ENCODE peak calls at places on chromosome 9, in nine cellular contexts. One of them, this sample, is unnamed.

GRCh38 chr9:4967521-4967920 is 17.6 kb upstream of the JAK2 start:
- DNase-seq in Peyer's patch: no peak
- DNase-seq in H1: no peak
- DNase-seq in left lung: no peak
- DNase-seq in thyroid gland: no peak
- DNase-seq in lower leg skin: no peak
- DNase-seq in dorsolateral prefrontal cortex: no peak
- DNase-seq in coronary artery: no peak
- DNase-seq in cardiac muscle cell: peak; percentile 58
- DNase-seq in this sample: no peak

GRCh38 chr9:20364954-20365353 is 257.3 kb downstream of the MLLT3 start:
- DNase-seq in Peyer's patch: no peak
- DNase-seq in H1: no peak
- DNase-seq in left lung: no peak
- DNase-seq in thyroid gland: no peak
- DNase-seq in lower leg skin: no peak
- DNase-seq in dorsolateral prefrontal cortex: no peak
- DNase-seq in coronary artery: no peak
- DNase-seq in cardiac muscle cell: no peak
- DNase-seq in this sample: no peak

GRCh38 chr9:100111235-100111634 is 12.2 kb downstream of the INVS start:
- DNase-seq in Peyer's patch: peak; percentile 33
- DNase-seq in H1: no peak
- DNase-seq in left lung: peak; percentile 45
- DNase-seq in thyroid gland: peak; percentile 90
- DNase-seq in lower leg skin: peak; percentile 93
- DNase-seq in dorsolateral prefrontal cortex: peak; percentile 80
- DNase-seq in coronary artery: peak; percentile 84
- DNase-seq in cardiac muscle cell: peak; percentile 98
- DNase-seq in this sample: no peak

GRCh38 chr9:93596399-93596798 is 20.0 kb downstream of the PHF2 start:
- DNase-seq in Peyer's patch: no peak
- DNase-seq in H1: no peak
- DNase-seq in left lung: peak; percentile 27
- DNase-seq in thyroid gland: no peak
- DNase-seq in lower leg skin: peak; percentile 60
- DNase-seq in dorsolateral prefrontal cortex: no peak
- DNase-seq in coronary artery: no peak
- DNase-seq in cardiac muscle cell: no peak
- DNase-seq in this sample: peak; percentile 66

GRCh38 chr9:127225747-127226646 is 38.6 kb upstream of the GARNL3 start:
- DNase-seq in Peyer's patch: no peak
- DNase-seq in H1: no peak
- DNase-seq in left lung: peak; percentile 80
- DNase-seq in thyroid gland: peak; percentile 30
- DNase-seq in lower leg skin: peak; percentile 87
- DNase-seq in dorsolateral prefrontal cortex: no peak
- DNase-seq in coronary artery: no peak
- DNase-seq in cardiac muscle cell: no peak
- DNase-seq in this sample: no peak

GRCh38 chr9:114413909-114414308 is 26.1 kb upstream of the AKNA start:
- DNase-seq in Peyer's patch: no peak
- DNase-seq in H1: no peak
- DNase-seq in left lung: no peak
- DNase-seq in thyroid gland: no peak
- DNase-seq in lower leg skin: no peak
- DNase-seq in dorsolateral prefrontal cortex: no peak
- DNase-seq in coronary artery: no peak
- DNase-seq in cardiac muscle cell: peak; percentile 22
- DNase-seq in this sample: no peak

GRCh38 chr9:109107402-109108240 is 12.1 kb downstream of the TMEM245 start:
- DNase-seq in Peyer's patch: no peak
- DNase-seq in H1: no peak
- DNase-seq in left lung: no peak
- DNase-seq in thyroid gland: no peak
- DNase-seq in lower leg skin: no peak
- DNase-seq in dorsolateral prefrontal cortex: no peak
- DNase-seq in coronary artery: no peak
- DNase-seq in cardiac muscle cell: peak; percentile 67
- DNase-seq in this sample: no peak

GRCh38 chr9:6215562-6215961 is at the start of gene IL33:
- DNase-seq in Peyer's patch: no peak
- DNase-seq in H1: no peak
- DNase-seq in left lung: no peak
- DNase-seq in thyroid gland: peak; percentile 44
- DNase-seq in lower leg skin: no peak
- DNase-seq in dorsolateral prefrontal cortex: no peak
- DNase-seq in coronary artery: no peak
- DNase-seq in cardiac muscle cell: peak; percentile 93
- DNase-seq in this sample: no peak

GRCh38 chr9:126157409-126157808 is 169.2 kb upstream of the MVB12B start:
- DNase-seq in Peyer's patch: no peak
- DNase-seq in H1: no peak
- DNase-seq in left lung: peak; percentile 31
- DNase-seq in thyroid gland: no peak
- DNase-seq in lower leg skin: peak; percentile 39
- DNase-seq in dorsolateral prefrontal cortex: no peak
- DNase-seq in coronary artery: no peak
- DNase-seq in cardiac muscle cell: no peak
- DNase-seq in this sample: peak; percentile 73

GRCh38 chr9:130029591-130029990 is 13.4 kb downstream of the FNBP1 start:
- DNase-seq in Peyer's patch: no peak
- DNase-seq in H1: no peak
- DNase-seq in left lung: no peak
- DNase-seq in thyroid gland: no peak
- DNase-seq in lower leg skin: no peak
- DNase-seq in dorsolateral prefrontal cortex: no peak
- DNase-seq in coronary artery: peak; percentile 16
- DNase-seq in cardiac muscle cell: no peak
- DNase-seq in this sample: no peak

GRCh38 chr9:89473762-89474469 is 24.0 kb downstream of the SEMA4D start:
- DNase-seq in Peyer's patch: no peak
- DNase-seq in H1: no peak
- DNase-seq in left lung: no peak
- DNase-seq in thyroid gland: no peak
- DNase-seq in lower leg skin: peak; percentile 67
- DNase-seq in dorsolateral prefrontal cortex: no peak
- DNase-seq in coronary artery: no peak
- DNase-seq in cardiac muscle cell: no peak
- DNase-seq in this sample: no peak

GRCh38 chr9:88400021-88400420 is 11.8 kb downstream of the SPIN1 start:
- DNase-seq in Peyer's patch: no peak
- DNase-seq in H1: no peak
- DNase-seq in left lung: no peak
- DNase-seq in thyroid gland: no peak
- DNase-seq in lower leg skin: no peak
- DNase-seq in dorsolateral prefrontal cortex: no peak
- DNase-seq in coronary artery: no peak
- DNase-seq in cardiac muscle cell: peak; percentile 63
- DNase-seq in this sample: no peak

GRCh38 chr9:93304574-93305496 is 120.9 kb downstream of the WNK2 start:
- DNase-seq in Peyer's patch: peak; percentile 16
- DNase-seq in H1: peak; percentile 46
- DNase-seq in left lung: no peak
- DNase-seq in thyroid gland: peak; percentile 69
- DNase-seq in lower leg skin: peak; percentile 87
- DNase-seq in dorsolateral prefrontal cortex: peak; percentile 75
- DNase-seq in coronary artery: peak; percentile 66
- DNase-seq in cardiac muscle cell: peak; percentile 68
- DNase-seq in this sample: peak; percentile 87

GRCh38 chr9:27703591-27703990 is 130.3 kb upstream of the C9orf72 start:
- DNase-seq in Peyer's patch: no peak
- DNase-seq in H1: no peak
- DNase-seq in left lung: no peak
- DNase-seq in thyroid gland: no peak
- DNase-seq in lower leg skin: no peak
- DNase-seq in dorsolateral prefrontal cortex: no peak
- DNase-seq in coronary artery: no peak
- DNase-seq in cardiac muscle cell: no peak
- DNase-seq in this sample: no peak

GRCh38 chr9:126439402-126439765 is 112.8 kb downstream of the MVB12B start:
- DNase-seq in Peyer's patch: no peak
- DNase-seq in H1: no peak
- DNase-seq in left lung: no peak
- DNase-seq in thyroid gland: no peak
- DNase-seq in lower leg skin: peak; percentile 1
- DNase-seq in dorsolateral prefrontal cortex: no peak
- DNase-seq in coronary artery: no peak
- DNase-seq in cardiac muscle cell: peak; percentile 41
- DNase-seq in this sample: no peak

GRCh38 chr9:91944711-91945110 is 5.3 kb downstream of the ROR2 start:
- DNase-seq in Peyer's patch: no peak
- DNase-seq in H1: no peak
- DNase-seq in left lung: no peak
- DNase-seq in thyroid gland: no peak
- DNase-seq in lower leg skin: no peak
- DNase-seq in dorsolateral prefrontal cortex: no peak
- DNase-seq in coronary artery: no peak
- DNase-seq in cardiac muscle cell: no peak
- DNase-seq in this sample: peak; percentile 21

GRCh38 chr9:127714916-127715442 is 484 bp downstream of the PTRH1 start:
- DNase-seq in Peyer's patch: no peak
- DNase-seq in H1: no peak
- DNase-seq in left lung: peak; percentile 87
- DNase-seq in thyroid gland: peak; percentile 41
- DNase-seq in lower leg skin: no peak
- DNase-seq in dorsolateral prefrontal cortex: no peak
- DNase-seq in coronary artery: no peak
- DNase-seq in cardiac muscle cell: no peak
- DNase-seq in this sample: no peak

GRCh38 chr9:116857321-116857720 is 170.2 kb downstream of the TRIM32 start:
- DNase-seq in Peyer's patch: no peak
- DNase-seq in H1: no peak
- DNase-seq in left lung: no peak
- DNase-seq in thyroid gland: no peak
- DNase-seq in lower leg skin: no peak
- DNase-seq in dorsolateral prefrontal cortex: no peak
- DNase-seq in coronary artery: no peak
- DNase-seq in cardiac muscle cell: no peak
- DNase-seq in this sample: no peak

GRCh38 chr9:89493181-89493580 is 4.7 kb downstream of the SEMA4D start:
- DNase-seq in Peyer's patch: no peak
- DNase-seq in H1: no peak
- DNase-seq in left lung: no peak
- DNase-seq in thyroid gland: no peak
- DNase-seq in lower leg skin: peak; percentile 78
- DNase-seq in dorsolateral prefrontal cortex: no peak
- DNase-seq in coronary artery: no peak
- DNase-seq in cardiac muscle cell: no peak
- DNase-seq in this sample: no peak

GRCh38 chr9:136303066-136303824 is 649 bp downstream of the CCDC187 start:
- DNase-seq in Peyer's patch: no peak
- DNase-seq in H1: no peak
- DNase-seq in left lung: peak; percentile 73
- DNase-seq in thyroid gland: no peak
- DNase-seq in lower leg skin: no peak
- DNase-seq in dorsolateral prefrontal cortex: no peak
- DNase-seq in coronary artery: no peak
- DNase-seq in cardiac muscle cell: no peak
- DNase-seq in this sample: no peak

GRCh38 chr9:37119360-37119759 is 1.0 kb upstream of the ZCCHC7 start:
- DNase-seq in Peyer's patch: no peak
- DNase-seq in H1: no peak
- DNase-seq in left lung: no peak
- DNase-seq in thyroid gland: no peak
- DNase-seq in lower leg skin: no peak
- DNase-seq in dorsolateral prefrontal cortex: no peak
- DNase-seq in coronary artery: no peak
- DNase-seq in cardiac muscle cell: no peak
- DNase-seq in this sample: no peak

GRCh38 chr9:90830051-90830450 is 28.4 kb downstream of the SYK start:
- DNase-seq in Peyer's patch: no peak
- DNase-seq in H1: no peak
- DNase-seq in left lung: no peak
- DNase-seq in thyroid gland: no peak
- DNase-seq in lower leg skin: no peak
- DNase-seq in dorsolateral prefrontal cortex: no peak
- DNase-seq in coronary artery: no peak
- DNase-seq in cardiac muscle cell: no peak
- DNase-seq in this sample: no peak
- TF ChIP-seq CTCF in Peyer's patch: no peak
- TF ChIP-seq CTCF in H1: peak; percentile 18
- TF ChIP-seq CTCF in left lung: no peak
- TF ChIP-seq CTCF in thyroid gland: no peak
- TF ChIP-seq CTCF in lower leg skin: no peak
- TF ChIP-seq CTCF in dorsolateral prefrontal cortex: no peak
- TF ChIP-seq CTCF in coronary artery: no peak
- TF ChIP-seq CTCF in cardiac muscle cell: no peak
- TF ChIP-seq CTCF in this sample: no peak

DNA sequence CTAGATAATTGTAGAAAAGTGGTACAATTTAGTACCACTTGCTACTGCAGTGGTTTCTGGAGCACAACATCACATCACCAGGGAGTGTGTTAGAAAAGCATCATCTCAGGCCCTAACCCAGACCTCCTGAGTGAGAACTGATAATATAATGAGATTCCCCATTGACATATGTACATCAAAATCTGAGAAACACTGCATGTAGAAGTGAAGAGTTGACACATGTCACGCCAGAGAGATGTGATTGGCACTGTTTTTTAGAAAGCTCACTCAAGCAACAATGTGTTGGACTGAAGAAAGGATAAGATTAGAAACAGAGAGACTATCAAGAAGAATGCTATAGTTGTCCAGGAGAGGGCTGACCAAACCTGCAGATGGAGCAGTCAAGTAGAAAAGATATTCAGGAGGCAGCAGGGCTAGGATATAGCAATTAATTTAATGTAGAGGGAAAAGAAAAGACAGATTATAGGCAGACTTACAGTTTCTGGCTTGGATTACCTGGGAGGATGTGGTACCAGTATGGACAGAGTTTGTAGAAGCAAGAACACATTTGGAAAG is 324.4 kb upstream of the ADAMTSL1 start:
- DNase-seq in Peyer's patch: no peak
- DNase-seq in H1: no peak
- DNase-seq in left lung: no peak
- DNase-seq in thyroid gland: no peak
- DNase-seq in lower leg skin: no peak
- DNase-seq in dorsolateral prefrontal cortex: no peak
- DNase-seq in coronary artery: no peak
- DNase-seq in cardiac muscle cell: peak; percentile 7
- DNase-seq in this sample: no peak
- TF ChIP-seq CTCF in Peyer's patch: peak; percentile 59
- TF ChIP-seq CTCF in H1: no peak
- TF ChIP-seq CTCF in left lung: no peak
- TF ChIP-seq CTCF in thyroid gland: no peak
- TF ChIP-seq CTCF in lower leg skin: no peak
- TF ChIP-seq CTCF in dorsolateral prefrontal cortex: no peak
- TF ChIP-seq CTCF in coronary artery: no peak
- TF ChIP-seq CTCF in cardiac muscle cell: no peak
- TF ChIP-seq CTCF in this sample: peak; percentile 11

GRCh38 chr9:70143394-70144130 is 99.9 kb downstream of the MAMDC2 start:
- DNase-seq in Peyer's patch: no peak
- DNase-seq in H1: no peak
- DNase-seq in left lung: no peak
- DNase-seq in thyroid gland: no peak
- DNase-seq in lower leg skin: no peak
- DNase-seq in dorsolateral prefrontal cortex: no peak
- DNase-seq in coronary artery: no peak
- DNase-seq in cardiac muscle cell: no peak
- DNase-seq in this sample: no peak
- TF ChIP-seq CTCF in Peyer's patch: no peak
- TF ChIP-seq CTCF in H1: no peak
- TF ChIP-seq CTCF in left lung: no peak
- TF ChIP-seq CTCF in thyroid gland: no peak
- TF ChIP-seq CTCF in lower leg skin: no peak
- TF ChIP-seq CTCF in dorsolateral prefrontal cortex: no peak
- TF ChIP-seq CTCF in coronary artery: no peak
- TF ChIP-seq CTCF in cardiac muscle cell: no peak
- TF ChIP-seq CTCF in this sample: no peak

GRCh38 chr9:21392270-21392669 is 7.1 kb upstream of the IFNA2 start:
- DNase-seq in Peyer's patch: no peak
- DNase-seq in H1: no peak
- DNase-seq in left lung: no peak
- DNase-seq in thyroid gland: peak; percentile 8
- DNase-seq in lower leg skin: no peak
- DNase-seq in dorsolateral prefrontal cortex: no peak
- DNase-seq in coronary artery: no peak
- DNase-seq in cardiac muscle cell: peak; percentile 19
- DNase-seq in this sample: no peak
- TF ChIP-seq CTCF in Peyer's patch: peak; percentile 23
- TF ChIP-seq CTCF in H1: peak; percentile 74
- TF ChIP-seq CTCF in left lung: no peak
- TF ChIP-seq CTCF in thyroid gland: peak; percentile 13
- TF ChIP-seq CTCF in lower leg skin: no peak
- TF ChIP-seq CTCF in dorsolateral prefrontal cortex: no peak
- TF ChIP-seq CTCF in coronary artery: no peak
- TF ChIP-seq CTCF in cardiac muscle cell: no peak
- TF ChIP-seq CTCF in this sample: peak; percentile 29